ENCODE peak calls at places on chromosomes 3 and 15, in eight cellular contexts. One of them, this sample, is unnamed.

GRCh38 chr3:12471228-12471627 is 13.1 kb upstream of the TSEN2 start:
- DNase-seq in NCI-H774: no peak
- DNase-seq in AG04450: no peak
- DNase-seq in iPS DF 19.7: no peak
- DNase-seq in activated T-cell treated with anti-CD3 and anti-CD28 coated beads for 24 hours: peak; percentile 57
- DNase-seq in EL: no peak
- DNase-seq in AG09319: no peak
- DNase-seq in RPMI8226: peak; percentile 42
- DNase-seq in this sample: no peak

GRCh38 chr3:32398531-32398930 is 6.9 kb downstream of the CMTM7 start:
- DNase-seq in RPMI8226: no peak
- DNase-seq in AG09319: no peak
- DNase-seq in activated T-cell treated with anti-CD3 and anti-CD28 coated beads for 24 hours: no peak
- DNase-seq in NCI-H774: no peak
- DNase-seq in EL: no peak
- DNase-seq in AG04450: no peak
- DNase-seq in iPS DF 19.7: no peak
- DNase-seq in this sample: no peak

GRCh38 chr3:44125882-44126281 is 115.8 kb upstream of the TOPAZ1 start:
- DNase-seq in iPS DF 19.7: no peak
- DNase-seq in AG04450: no peak
- DNase-seq in activated T-cell treated with anti-CD3 and anti-CD28 coated beads for 24 hours: no peak
- DNase-seq in AG09319: no peak
- DNase-seq in NCI-H774: no peak
- DNase-seq in EL: peak; percentile 28
- DNase-seq in RPMI8226: no peak
- DNase-seq in this sample: no peak

GRCh38 chr3:24521306-24522154 is 26.9 kb upstream of the THRB start:
- DNase-seq in activated T-cell treated with anti-CD3 and anti-CD28 coated beads for 24 hours: no peak
- DNase-seq in RPMI8226: peak; percentile 45
- DNase-seq in AG04450: no peak
- DNase-seq in AG09319: no peak
- DNase-seq in EL: peak; percentile 39
- DNase-seq in iPS DF 19.7: no peak
- DNase-seq in NCI-H774: peak; percentile 61
- DNase-seq in this sample: no peak

GRCh38 chr15:49881433-49881832 is 237.6 kb downstream of the ATP8B4 start:
- DNase-seq in AG04450: no peak
- DNase-seq in iPS DF 19.7: no peak
- DNase-seq in activated T-cell treated with anti-CD3 and anti-CD28 coated beads for 24 hours: no peak
- DNase-seq in AG09319: no peak
- DNase-seq in NCI-H774: no peak
- DNase-seq in EL: no peak
- DNase-seq in RPMI8226: no peak
- DNase-seq in this sample: no peak

GRCh38 chr15:79311901-79312553 is 1.1 kb downstream of the TMED3 start:
- DNase-seq in NCI-H774: no peak
- DNase-seq in EL: no peak
- DNase-seq in activated T-cell treated with anti-CD3 and anti-CD28 coated beads for 24 hours: no peak
- DNase-seq in AG04450: no peak
- DNase-seq in RPMI8226: peak; percentile 32
- DNase-seq in AG09319: no peak
- DNase-seq in iPS DF 19.7: no peak
- DNase-seq in this sample: no peak

GRCh38 chr15:39270976-39271375 is 309.9 kb upstream of the THBS1 start:
- DNase-seq in RPMI8226: no peak
- DNase-seq in activated T-cell treated with anti-CD3 and anti-CD28 coated beads for 24 hours: no peak
- DNase-seq in EL: peak; percentile 98
- DNase-seq in AG09319: no peak
- DNase-seq in iPS DF 19.7: no peak
- DNase-seq in AG04450: peak; percentile 78
- DNase-seq in NCI-H774: no peak
- DNase-seq in this sample: no peak

GRCh38 chr3:29280675-29281264 is at the start of gene RBMS3:
- DNase-seq in AG04450: peak; percentile 91
- DNase-seq in RPMI8226: peak; percentile 79
- DNase-seq in activated T-cell treated with anti-CD3 and anti-CD28 coated beads for 24 hours: peak; percentile 0
- DNase-seq in iPS DF 19.7: peak; percentile 70
- DNase-seq in AG09319: peak; percentile 94
- DNase-seq in EL: peak; percentile 97
- DNase-seq in NCI-H774: no peak
- DNase-seq in this sample: no peak

GRCh38 chr15:35669457-35670045 is 123.6 kb upstream of the DPH6 start:
- DNase-seq in AG09319: no peak
- DNase-seq in NCI-H774: no peak
- DNase-seq in EL: no peak
- DNase-seq in AG04450: no peak
- DNase-seq in RPMI8226: no peak
- DNase-seq in activated T-cell treated with anti-CD3 and anti-CD28 coated beads for 24 hours: no peak
- DNase-seq in iPS DF 19.7: no peak
- DNase-seq in this sample: no peak

GRCh38 chr15:77104155-77104554 is 33.2 kb upstream of the TSPAN3 start:
- DNase-seq in NCI-H774: no peak
- DNase-seq in activated T-cell treated with anti-CD3 and anti-CD28 coated beads for 24 hours: no peak
- DNase-seq in RPMI8226: no peak
- DNase-seq in AG04450: no peak
- DNase-seq in iPS DF 19.7: no peak
- DNase-seq in AG09319: no peak
- DNase-seq in EL: peak; percentile 14
- DNase-seq in this sample: no peak

GRCh38 chr3:111610189-111610588 is 15.0 kb upstream of the ZBED2 start:
- DNase-seq in EL: no peak
- DNase-seq in AG04450: no peak
- DNase-seq in NCI-H774: no peak
- DNase-seq in AG09319: no peak
- DNase-seq in RPMI8226: no peak
- DNase-seq in iPS DF 19.7: no peak
- DNase-seq in activated T-cell treated with anti-CD3 and anti-CD28 coated beads for 24 hours: peak; percentile 44
- DNase-seq in this sample: no peak

GRCh38 chr3:20669184-20669583 is 483.2 kb upstream of the SGO1 start:
- DNase-seq in iPS DF 19.7: no peak
- DNase-seq in AG04450: no peak
- DNase-seq in EL: no peak
- DNase-seq in RPMI8226: peak; percentile 41
- DNase-seq in NCI-H774: no peak
- DNase-seq in AG09319: no peak
- DNase-seq in activated T-cell treated with anti-CD3 and anti-CD28 coated beads for 24 hours: no peak
- DNase-seq in this sample: peak; percentile 31

GRCh38 chr15:90956551-90957104 is 1.9 kb downstream of the RCCD1 start:
- DNase-seq in AG04450: peak; percentile 13
- DNase-seq in iPS DF 19.7: no peak
- DNase-seq in activated T-cell treated with anti-CD3 and anti-CD28 coated beads for 24 hours: peak; percentile 34
- DNase-seq in EL: peak; percentile 78
- DNase-seq in AG09319: no peak
- DNase-seq in NCI-H774: peak; percentile 69
- DNase-seq in RPMI8226: no peak
- DNase-seq in this sample: no peak

GRCh38 chr3:191476053-191476787 is 15.3 kb downstream of the PYDC2 start:
- DNase-seq in iPS DF 19.7: no peak
- DNase-seq in AG04450: no peak
- DNase-seq in RPMI8226: no peak
- DNase-seq in activated T-cell treated with anti-CD3 and anti-CD28 coated beads for 24 hours: no peak
- DNase-seq in AG09319: no peak
- DNase-seq in EL: no peak
- DNase-seq in NCI-H774: no peak
- DNase-seq in this sample: no peak

GRCh38 chr15:43498988-43499387 is 6.0 kb upstream of the TP53BP1 start:
- DNase-seq in RPMI8226: no peak
- DNase-seq in AG04450: no peak
- DNase-seq in iPS DF 19.7: no peak
- DNase-seq in activated T-cell treated with anti-CD3 and anti-CD28 coated beads for 24 hours: no peak
- DNase-seq in EL: no peak
- DNase-seq in NCI-H774: no peak
- DNase-seq in AG09319: no peak
- DNase-seq in this sample: no peak

GRCh38 chr3:151479452-151479851 is 18.6 kb upstream of the IGSF10 start:
- DNase-seq in AG04450: no peak
- DNase-seq in NCI-H774: no peak
- DNase-seq in AG09319: no peak
- DNase-seq in EL: no peak
- DNase-seq in activated T-cell treated with anti-CD3 and anti-CD28 coated beads for 24 hours: no peak
- DNase-seq in iPS DF 19.7: no peak
- DNase-seq in RPMI8226: no peak
- DNase-seq in this sample: no peak

GRCh38 chr3:101890716-101891115 is 41.4 kb downstream of the NFKBIZ start:
- DNase-seq in NCI-H774: no peak
- DNase-seq in iPS DF 19.7: no peak
- DNase-seq in EL: peak; percentile 85
- DNase-seq in activated T-cell treated with anti-CD3 and anti-CD28 coated beads for 24 hours: no peak
- DNase-seq in AG04450: peak; percentile 32
- DNase-seq in RPMI8226: no peak
- DNase-seq in AG09319: no peak
- DNase-seq in this sample: no peak

GRCh38 chr3:145898487-145898886 is 262.5 kb downstream of the PLOD2 start:
- DNase-seq in AG04450: no peak
- DNase-seq in iPS DF 19.7: no peak
- DNase-seq in RPMI8226: no peak
- DNase-seq in AG09319: no peak
- DNase-seq in NCI-H774: no peak
- DNase-seq in activated T-cell treated with anti-CD3 and anti-CD28 coated beads for 24 hours: no peak
- DNase-seq in EL: peak; percentile 13
- DNase-seq in this sample: no peak

GRCh38 chr3:123346726-123347125 is 102.2 kb downstream of the ADCY5 start:
- DNase-seq in iPS DF 19.7: no peak
- DNase-seq in RPMI8226: no peak
- DNase-seq in AG04450: no peak
- DNase-seq in activated T-cell treated with anti-CD3 and anti-CD28 coated beads for 24 hours: no peak
- DNase-seq in NCI-H774: no peak
- DNase-seq in EL: no peak
- DNase-seq in AG09319: no peak
- DNase-seq in this sample: peak; percentile 13

GRCh38 chr3:106345353-106346027 is 476.7 kb upstream of the CBLB start:
- DNase-seq in AG09319: peak; percentile 99
- DNase-seq in RPMI8226: no peak
- DNase-seq in EL: peak; percentile 79
- DNase-seq in iPS DF 19.7: no peak
- DNase-seq in NCI-H774: no peak
- DNase-seq in AG04450: peak; percentile 88
- DNase-seq in activated T-cell treated with anti-CD3 and anti-CD28 coated beads for 24 hours: no peak
- DNase-seq in this sample: no peak